ENCODE peak calls at places on chromosome 14, in four cellular contexts. A, Q, W and E are unnamed samples.

GRCh38 chr14:20417250-20418186 is 4.2 kb upstream of the TEP1 start:
- DNase-seq in A (no peak), Q (peak), W (no peak), E (no peak)

GRCh38 chr14:103286460-103286859 is 47.6 kb upstream of the EIF5 start:
- DNase-seq in A (no peak), Q (no peak), W (no peak), E (no peak)

GRCh38 chr14:30251017-30251416 is 307.9 kb upstream of the G2E3 start:
- DNase-seq in A (no peak), Q (no peak), W (no peak), E (no peak)

GRCh38 chr14:71319646-71320045 is 412.4 kb downstream of the PCNX1 start:
- DNase-seq in A (no peak), Q (no peak), W (peak), E (peak)

GRCh38 chr14:52923902-52924575 is 26.8 kb downstream of the FERMT2 start:
- DNase-seq in A (no peak), Q (peak), W (no peak), E (no peak)

GRCh38 chr14:66082009-66082408 is 404.2 kb upstream of the CCDC196 start:
- DNase-seq in A (no peak), Q (no peak), W (no peak), E (no peak)

GRCh38 chr14:82811246-82811645 is 1277.6 kb upstream of the SEL1L start:
- DNase-seq in A (no peak), Q (no peak), W (no peak), E (no peak)

GRCh38 chr14:92105845-92106094 is 612 bp downstream of the ATXN3 start:
- DNase-seq in A (no peak), Q (peak), W (peak), E (peak)

DNA sequence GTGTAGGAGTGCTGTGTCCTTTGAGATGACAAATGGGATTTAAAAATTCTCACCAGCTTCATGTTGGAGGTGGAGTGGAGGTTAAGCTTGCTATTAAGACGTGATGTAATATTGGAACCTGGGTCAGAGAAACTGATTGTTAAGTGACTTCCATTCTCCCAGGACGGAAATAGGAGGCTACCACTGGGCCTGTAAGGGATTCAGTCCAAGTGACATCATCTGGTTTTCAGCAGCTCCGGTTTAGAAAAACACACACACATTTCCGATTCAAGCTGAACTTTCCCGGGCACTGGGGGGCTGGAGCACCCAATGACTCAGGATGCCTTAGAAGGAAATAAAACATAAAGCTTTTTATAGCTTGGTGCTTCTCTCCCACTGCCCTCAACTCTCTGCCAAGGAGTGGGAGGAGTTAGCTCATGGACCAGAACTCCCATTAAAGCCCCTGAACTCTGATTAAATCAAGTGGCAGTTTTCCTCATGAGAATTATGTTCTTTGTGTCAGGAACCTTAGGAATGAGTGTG is 12.4 kb downstream of the CALM1 start:
- DNase-seq in A (no peak), Q (no peak), W (no peak), E (peak)
- TF ChIP-seq EP300 in A (no peak), Q (no peak), W (no peak), E (no peak)

GRCh38 chr14:35965425-35965824 is 139.3 kb downstream of the BRMS1L start:
- DNase-seq in A (no peak), Q (no peak), W (no peak), E (no peak)
- TF ChIP-seq JUNB in A (no peak), Q (no peak), W (no peak), E (no peak)

GRCh38 chr14:104678901-104679705 is 10.3 kb upstream of the INF2 start:
- DNase-seq in A (no peak), Q (no peak), W (no peak), E (no peak)

GRCh38 chr14:104678346-104678745 is 11.1 kb upstream of the INF2 start:
- DNase-seq in A (no peak), Q (no peak), W (peak), E (no peak)

GRCh38 chr14:104676130-104676693 is 13.2 kb upstream of the INF2 start:
- DNase-seq in A (no peak), Q (no peak), W (no peak), E (no peak)

GRCh38 chr14:104676694-104677505 is 12.5 kb upstream of the INF2 start:
- DNase-seq in A (no peak), Q (peak), W (no peak), E (no peak)

GRCh38 chr14:104677506-104678332 is 11.7 kb upstream of the INF2 start:
- DNase-seq in A (no peak), Q (no peak), W (peak), E (peak)
- TF ChIP-seq EP300 in A (no peak), Q (no peak), W (no peak), E (no peak)

GRCh38 chr14:105409379-105409778 is 10.2 kb upstream of the MTA1 start:
- DNase-seq in A (no peak), Q (no peak), W (no peak), E (no peak)
- TF ChIP-seq JUNB in A (no peak), Q (no peak), W (no peak), E (no peak)

GRCh38 chr14:76091036-76091435 is 60.7 kb upstream of the GPATCH2L start:
- DNase-seq in A (no peak), Q (peak), W (peak), E (no peak)
- TF ChIP-seq EP300 in A (no peak), Q (no peak), W (no peak), E (no peak)